ENCODE peak calls at places on chromosomes 5 and 9, in six cellular contexts. K, A, C, H, X and L are unnamed samples.

GRCh38 chr9:81855538-81855937 is 72.7 kb upstream of the SPATA31D4 start:
- DNase-seq in C (no peak), K (no peak), X (no peak), A (no peak), H (peak), L (no peak)

GRCh38 chr5:157990583-157991181 is 131.7 kb upstream of the CLINT1 start:
- DNase-seq in H (no peak), A (no peak), X (no peak), K (no peak), C (no peak), L (no peak)

GRCh38 chr5:172554562-172554961 is 86.5 kb upstream of the NEURL1B start:
- DNase-seq in K (no peak), C (no peak), H (no peak), X (no peak), A (no peak), L (no peak)

GRCh38 chr5:18010053-18010452 is 375.8 kb downstream of the TAF11L14 start:
- DNase-seq in H (no peak), C (no peak), A (no peak), X (no peak), K (no peak), L (no peak)

GRCh38 chr9:81599837-81600236 is 89.5 kb downstream of the TLE1 start:
- DNase-seq in X (no peak), H (no peak), C (no peak), A (no peak), K (no peak), L (no peak)

GRCh38 chr9:134863941-134864820 is 16.4 kb upstream of the FCN2 start:
- DNase-seq in K (no peak), H (no peak), X (no peak), C (no peak), A (no peak), L (no peak)

GRCh38 chr9:122991370-122991830 is 42.1 kb upstream of the GPR21 start:
- DNase-seq in A (no peak), K (no peak), H (peak), X (no peak), C (peak), L (peak)

GRCh38 chr9:97766092-97766491 is 69.0 kb upstream of the XPA start:
- DNase-seq in K (no peak), X (no peak), A (no peak), C (no peak), H (peak), L (no peak)

GRCh38 chr5:142605649-142606048 is 80.2 kb downstream of the FGF1 start:
- DNase-seq in K (no peak), X (no peak), H (no peak), A (no peak), C (no peak), L (no peak)

GRCh38 chr9:75743855-75744254 is 146.6 kb upstream of the PCSK5 start:
- DNase-seq in K (no peak), A (no peak), X (no peak), H (no peak), C (no peak), L (no peak)

GRCh38 chr5:158895573-158895972 is 204.1 kb downstream of the EBF1 start:
- DNase-seq in X (no peak), C (no peak), K (no peak), H (no peak), A (no peak), L (no peak)

GRCh38 chr5:147321569-147321968 is 86.7 kb downstream of the STK32A start:
- DNase-seq in A (no peak), C (no peak), K (no peak), X (no peak), H (no peak), L (no peak)

GRCh38 chr5:123157797-123158528 is 68.9 kb downstream of the PRDM6 start:
- DNase-seq in A (no peak), K (no peak), C (no peak), X (no peak), H (peak), L (no peak)

GRCh38 chr5:20972419-20972925 is 984.5 kb upstream of the CDH18 start:
- DNase-seq in X (peak), K (no peak), A (peak), C (no peak), H (peak), L (no peak)

GRCh38 chr9:101140728-101141127 is 112.2 kb downstream of the PLPPR1 start:
- DNase-seq in K (no peak), C (no peak), H (no peak), X (no peak), A (no peak), L (no peak)

GRCh38 chr5:177600458-177601018 is 606 bp downstream of the B4GALT7 start:
- DNase-seq in H (peak), C (no peak), A (no peak), K (no peak), X (no peak), L (no peak)

GRCh38 chr5:169637085-169637855 is at the start of gene DOCK2:
- DNase-seq in H (no peak), X (peak), A (no peak), K (no peak), C (peak), L (no peak)

GRCh38 chr5:155532621-155533314 is 519.2 kb downstream of the KIF4B start:
- DNase-seq in X (no peak), C (no peak), K (no peak), A (no peak), H (peak), L (no peak)

GRCh38 chr5:43659075-43659474 is 56.1 kb downstream of the NNT start:
- DNase-seq in C (no peak), H (no peak), A (no peak), K (no peak), X (no peak), L (no peak)

GRCh38 chr9:79215819-79216218 is 355.9 kb upstream of the TLE4 start:
- DNase-seq in K (no peak), C (no peak), A (no peak), X (no peak), H (no peak), L (no peak)

GRCh38 chr5:40082313-40082712 is 597.4 kb upstream of the PTGER4 start:
- DNase-seq in A (no peak), K (no peak), X (no peak), C (no peak), H (peak), L (no peak)

GRCh38 chr5:6516823-6517222 is 68.2 kb downstream of the UBE2QL1 start:
- DNase-seq in C (no peak), A (no peak), H (no peak), X (no peak), K (no peak), L (no peak)

GRCh38 chr5:180208435-180209081 is 453 bp downstream of the RASGEF1C start:
- DNase-seq in C (no peak), K (no peak), X (peak), H (no peak), A (no peak), L (no peak)

GRCh38 chr9:4228606-4229005 is 71.3 kb downstream of the GLIS3 start:
- DNase-seq in C (no peak), H (peak), A (no peak), K (no peak), X (no peak), L (no peak)

GRCh38 chr5:148376198-148376597 is 7.6 kb upstream of the FBXO38 start:
- DNase-seq in K (no peak), H (no peak), C (no peak), X (no peak), A (no peak), L (no peak)

GRCh38 chr5:73706963-73707362 is 81.0 kb downstream of the ARHGEF28 start:
- DNase-seq in A (no peak), K (no peak), X (no peak), H (no peak), C (no peak), L (no peak)

GRCh38 chr9:131473198-131473885 is 29.4 kb upstream of the POMT1 start:
- DNase-seq in C (no peak), K (no peak), H (no peak), A (no peak), X (no peak), L (no peak)

GRCh38 chr5:61969347-61969746 is 336.7 kb upstream of the KIF2A start:
- DNase-seq in K (no peak), H (peak), A (no peak), X (no peak), C (no peak), L (no peak)

GRCh38 chr5:177610131-177610769 is 10.3 kb downstream of the B4GALT7 start:
- DNase-seq in X (no peak), H (no peak), A (no peak), C (no peak), K (no peak), L (no peak)

GRCh38 chr5:103458497-103459040 is 104.0 kb downstream of the NUDT12 start:
- DNase-seq in C (no peak), X (no peak), A (no peak), H (peak), K (no peak), L (no peak)

GRCh38 chr9:135492886-135493669 is 7.4 kb upstream of the MRPS2 start:
- DNase-seq in K (no peak), X (no peak), H (no peak), A (no peak), C (no peak), L (no peak)

GRCh38 chr5:110840347-110840960 is 101.6 kb downstream of the SLC25A46 start:
- DNase-seq in H (no peak), K (no peak), A (no peak), X (no peak), C (no peak), L (no peak)

GRCh38 chr5:170469414-170469813 is 34.4 kb upstream of the KCNIP1 start:
- DNase-seq in X (no peak), C (no peak), A (no peak), K (no peak), H (no peak), L (no peak)

GRCh38 chr5:167671176-167671575 is 620.3 kb upstream of the WWC1 start:
- DNase-seq in X (no peak), C (no peak), A (no peak), K (no peak), H (peak), L (no peak)

GRCh38 chr9:16282216-16282615 is 588.3 kb downstream of the BNC2 start:
- DNase-seq in C (no peak), H (no peak), X (no peak), K (no peak), A (no peak), L (no peak)

GRCh38 chr9:21830589-21830988 is 28.2 kb downstream of the MTAP start:
- DNase-seq in X (no peak), K (no peak), A (no peak), H (peak), C (no peak), L (no peak)